ENCODE peak calls at places on chromosomes 5 and 9, in five cellular contexts. One of them, this sample, is unnamed.

GRCh38 chr5:15757635-15758034 is 257.7 kb downstream of the FBXL7 start:
- DNase-seq in A673: no peak
- DNase-seq in PC-9: no peak
- DNase-seq in CD8-positive, alpha-beta T cell: no peak
- DNase-seq in heart right ventricle: no peak
- DNase-seq in this sample: no peak

GRCh38 chr9:96482471-96482870 is 32.5 kb downstream of the HABP4 start:
- DNase-seq in A673: no peak
- DNase-seq in heart right ventricle: no peak
- DNase-seq in PC-9: no peak
- DNase-seq in CD8-positive, alpha-beta T cell: no peak
- DNase-seq in this sample: no peak

GRCh38 chr5:33379757-33380156 is 61.0 kb upstream of the TARS1 start:
- DNase-seq in PC-9: peak
- DNase-seq in heart right ventricle: no peak
- DNase-seq in CD8-positive, alpha-beta T cell: no peak
- DNase-seq in A673: peak
- DNase-seq in this sample: no peak

GRCh38 chr5:62256161-62257017 is 49.6 kb upstream of the KIF2A start:
- DNase-seq in heart right ventricle: no peak
- DNase-seq in A673: peak
- DNase-seq in PC-9: no peak
- DNase-seq in CD8-positive, alpha-beta T cell: peak
- DNase-seq in this sample: no peak

GRCh38 chr5:116372931-116373597 is 201.6 kb downstream of the SEMA6A start:
- DNase-seq in CD8-positive, alpha-beta T cell: no peak
- DNase-seq in PC-9: no peak
- DNase-seq in heart right ventricle: no peak
- DNase-seq in A673: no peak
- DNase-seq in this sample: no peak

GRCh38 chr5:61263561-61264272 is 68.3 kb upstream of the ZSWIM6 start:
- DNase-seq in heart right ventricle: no peak
- DNase-seq in PC-9: no peak
- DNase-seq in CD8-positive, alpha-beta T cell: no peak
- DNase-seq in A673: no peak
- DNase-seq in this sample: no peak

GRCh38 chr9:12643686-12644085 is 49.5 kb upstream of the TYRP1 start:
- DNase-seq in CD8-positive, alpha-beta T cell: no peak
- DNase-seq in heart right ventricle: no peak
- DNase-seq in A673: no peak
- DNase-seq in PC-9: no peak
- DNase-seq in this sample: no peak

GRCh38 chr9:34665381-34666250 is 3.2 kb upstream of the CCL27 start:
- DNase-seq in A673: peak
- DNase-seq in CD8-positive, alpha-beta T cell: peak
- DNase-seq in PC-9: peak
- DNase-seq in heart right ventricle: peak
- DNase-seq in this sample: peak

GRCh38 chr9:84851935-84852585 is 182.5 kb downstream of the NTRK2 start:
- DNase-seq in heart right ventricle: no peak
- DNase-seq in PC-9: peak
- DNase-seq in CD8-positive, alpha-beta T cell: no peak
- DNase-seq in A673: peak
- DNase-seq in this sample: no peak

GRCh38 chr5:111248571-111248970 is 24.4 kb downstream of the CAMK4 start:
- DNase-seq in PC-9: no peak
- DNase-seq in CD8-positive, alpha-beta T cell: no peak
- DNase-seq in heart right ventricle: no peak
- DNase-seq in A673: no peak
- DNase-seq in this sample: no peak

GRCh38 chr5:123448017-123448617 is 24.9 kb upstream of the CEP120 start:
- DNase-seq in PC-9: no peak
- DNase-seq in A673: no peak
- DNase-seq in CD8-positive, alpha-beta T cell: no peak
- DNase-seq in heart right ventricle: no peak
- DNase-seq in this sample: no peak

GRCh38 chr5:109529520-109529919 is 119.7 kb upstream of the PJA2 start:
- DNase-seq in CD8-positive, alpha-beta T cell: no peak
- DNase-seq in PC-9: no peak
- DNase-seq in A673: no peak
- DNase-seq in heart right ventricle: peak
- DNase-seq in this sample: no peak

GRCh38 chr5:177604116-177604521 is 4.2 kb downstream of the B4GALT7 start:
- DNase-seq in CD8-positive, alpha-beta T cell: no peak
- DNase-seq in A673: no peak
- DNase-seq in heart right ventricle: no peak
- DNase-seq in PC-9: no peak
- DNase-seq in this sample: no peak

GRCh38 chr9:114487607-114488300 is 17.5 kb downstream of the WHRN start:
- DNase-seq in A673: peak
- DNase-seq in PC-9: peak
- DNase-seq in CD8-positive, alpha-beta T cell: peak
- DNase-seq in heart right ventricle: no peak
- DNase-seq in this sample: peak

GRCh38 chr9:7121055-7121454 is 363.3 kb downstream of the KDM4C start:
- DNase-seq in A673: no peak
- DNase-seq in PC-9: no peak
- DNase-seq in CD8-positive, alpha-beta T cell: no peak
- DNase-seq in heart right ventricle: no peak
- DNase-seq in this sample: no peak

GRCh38 chr9:77587036-77587435 is 61.1 kb downstream of the GNA14 start:
- DNase-seq in heart right ventricle: no peak
- DNase-seq in CD8-positive, alpha-beta T cell: no peak
- DNase-seq in PC-9: no peak
- DNase-seq in A673: no peak
- DNase-seq in this sample: no peak

GRCh38 chr5:76675364-76675763 is 40.6 kb upstream of the F2R start:
- DNase-seq in A673: no peak
- DNase-seq in PC-9: no peak
- DNase-seq in heart right ventricle: no peak
- DNase-seq in CD8-positive, alpha-beta T cell: no peak
- DNase-seq in this sample: no peak

GRCh38 chr9:72145093-72145492 is 4.1 kb upstream of the GDA start:
- DNase-seq in A673: no peak
- DNase-seq in PC-9: no peak
- DNase-seq in heart right ventricle: no peak
- DNase-seq in CD8-positive, alpha-beta T cell: no peak
- DNase-seq in this sample: no peak

GRCh38 chr9:5557606-5558587 is 47.6 kb downstream of the PDCD1LG2 start:
- DNase-seq in PC-9: no peak
- DNase-seq in CD8-positive, alpha-beta T cell: peak
- DNase-seq in A673: peak
- DNase-seq in heart right ventricle: no peak
- DNase-seq in this sample: no peak

GRCh38 chr9:114181583-114182409 is 26.5 kb downstream of the COL27A1 start:
- DNase-seq in PC-9: no peak
- DNase-seq in CD8-positive, alpha-beta T cell: no peak
- DNase-seq in A673: no peak
- DNase-seq in heart right ventricle: no peak
- DNase-seq in this sample: no peak

GRCh38 chr9:118364266-118365075 is 660.3 kb downstream of the TLR4 start:
- DNase-seq in A673: no peak
- DNase-seq in CD8-positive, alpha-beta T cell: no peak
- DNase-seq in PC-9: no peak
- DNase-seq in heart right ventricle: peak
- DNase-seq in this sample: no peak

GRCh38 chr5:171340491-171340890 is 31.4 kb downstream of the TLX3 start:
- DNase-seq in PC-9: no peak
- DNase-seq in A673: no peak
- DNase-seq in CD8-positive, alpha-beta T cell: no peak
- DNase-seq in heart right ventricle: no peak
- DNase-seq in this sample: no peak

GRCh38 chr5:2205596-2205995 is 322.9 kb upstream of the IRX4 start:
- DNase-seq in PC-9: no peak
- DNase-seq in A673: no peak
- DNase-seq in heart right ventricle: no peak
- DNase-seq in CD8-positive, alpha-beta T cell: peak
- DNase-seq in this sample: no peak

GRCh38 chr5:93915142-93915553 is 173.7 kb upstream of the POU5F2 start:
- DNase-seq in A673: peak
- DNase-seq in PC-9: peak
- DNase-seq in heart right ventricle: no peak
- DNase-seq in CD8-positive, alpha-beta T cell: no peak
- DNase-seq in this sample: no peak

GRCh38 chr9:93096131-93096802 is at the start of gene CARD19:
- DNase-seq in PC-9: no peak
- DNase-seq in CD8-positive, alpha-beta T cell: no peak
- DNase-seq in heart right ventricle: peak
- DNase-seq in A673: no peak
- DNase-seq in this sample: peak

GRCh38 chr5:61132559-61132958 is 29.7 kb downstream of the SMIM15 start:
- DNase-seq in CD8-positive, alpha-beta T cell: no peak
- DNase-seq in PC-9: no peak
- DNase-seq in A673: peak
- DNase-seq in heart right ventricle: no peak
- DNase-seq in this sample: no peak

GRCh38 chr5:75616961-75617660 is 5.9 kb downstream of the ANKDD1B start:
- DNase-seq in A673: no peak
- DNase-seq in heart right ventricle: no peak
- DNase-seq in PC-9: no peak
- DNase-seq in CD8-positive, alpha-beta T cell: no peak
- DNase-seq in this sample: no peak

GRCh38 chr5:159286420-159287035 is 23.4 kb downstream of the UBLCP1 start:
- DNase-seq in CD8-positive, alpha-beta T cell: no peak
- DNase-seq in A673: peak
- DNase-seq in PC-9: no peak
- DNase-seq in heart right ventricle: no peak
- DNase-seq in this sample: no peak

DNA sequence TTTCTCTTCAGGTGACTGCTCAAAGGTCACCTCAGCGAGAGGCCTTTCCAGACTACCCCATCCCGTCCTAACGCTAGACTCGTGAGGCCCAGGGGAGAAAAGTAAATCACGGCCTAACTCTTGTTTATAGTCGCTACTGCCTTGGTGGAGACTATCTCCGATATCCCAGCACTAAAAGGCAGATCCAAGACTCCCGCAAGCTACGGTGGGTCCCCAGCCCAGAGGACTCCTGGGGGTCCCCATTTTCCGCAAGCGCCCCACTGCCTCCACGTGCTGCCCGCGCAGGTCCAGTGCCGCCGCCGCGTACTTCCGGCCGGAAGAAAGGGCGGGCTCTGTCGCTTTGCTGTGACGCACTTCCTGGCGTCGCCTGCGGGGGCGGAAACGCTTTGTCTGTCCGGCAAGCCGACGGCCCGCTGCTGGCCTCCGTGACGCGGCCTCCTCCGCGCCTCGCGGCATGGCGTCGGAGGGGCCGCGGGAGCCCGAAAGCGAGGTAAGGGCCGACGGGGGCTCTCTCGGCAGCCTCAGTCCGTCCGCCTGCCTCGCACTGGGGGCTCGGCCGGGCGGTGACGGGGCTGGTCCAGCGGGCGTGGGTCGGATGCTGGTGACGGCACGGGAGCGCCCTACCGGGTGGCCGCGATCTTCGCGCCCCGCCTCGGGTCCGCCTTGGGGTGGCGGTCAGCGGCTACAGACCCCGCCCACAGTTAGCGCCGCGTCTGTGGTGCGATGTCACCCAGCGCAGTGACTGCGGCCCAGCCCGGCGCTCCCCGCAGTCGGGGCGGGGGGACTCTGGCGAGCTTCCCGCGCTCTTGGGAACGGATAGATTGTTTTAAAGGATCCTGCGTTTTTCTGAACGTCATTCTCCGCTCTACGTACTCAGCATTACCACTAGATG is at the start of gene SECISBP2:
- DNase-seq in heart right ventricle: peak
- DNase-seq in CD8-positive, alpha-beta T cell: peak
- DNase-seq in PC-9: peak
- DNase-seq in A673: peak
- DNase-seq in this sample: peak
- H3K27ac ChIP-seq in heart right ventricle: peak
- H3K27ac ChIP-seq in CD8-positive, alpha-beta T cell: peak
- H3K27ac ChIP-seq in PC-9: peak
- H3K27ac ChIP-seq in A673: peak
- H3K27ac ChIP-seq in this sample: peak

GRCh38 chr9:87587356-87587745 is 89.7 kb downstream of the DAPK1 start:
- DNase-seq in PC-9: no peak
- DNase-seq in heart right ventricle: no peak
- DNase-seq in CD8-positive, alpha-beta T cell: no peak
- DNase-seq in A673: no peak
- DNase-seq in this sample: no peak
- H3K27ac ChIP-seq in PC-9: no peak
- H3K27ac ChIP-seq in heart right ventricle: no peak
- H3K27ac ChIP-seq in CD8-positive, alpha-beta T cell: no peak
- H3K27ac ChIP-seq in A673: no peak
- H3K27ac ChIP-seq in this sample: no peak

GRCh38 chr9:16033921-16034320 is 481.1 kb downstream of the CCDC171 start:
- DNase-seq in A673: no peak
- DNase-seq in heart right ventricle: no peak
- DNase-seq in CD8-positive, alpha-beta T cell: no peak
- DNase-seq in PC-9: no peak
- DNase-seq in this sample: no peak

GRCh38 chr9:16044116-16044881 is 491.5 kb downstream of the CCDC171 start:
- DNase-seq in heart right ventricle: no peak
- DNase-seq in CD8-positive, alpha-beta T cell: no peak
- DNase-seq in PC-9: no peak
- DNase-seq in A673: no peak
- DNase-seq in this sample: no peak

GRCh38 chr9:16039988-16040761 is 487.3 kb downstream of the CCDC171 start:
- DNase-seq in CD8-positive, alpha-beta T cell: no peak
- DNase-seq in PC-9: no peak
- DNase-seq in heart right ventricle: no peak
- DNase-seq in A673: no peak
- DNase-seq in this sample: no peak

GRCh38 chr9:16039103-16039987 is 486.5 kb downstream of the CCDC171 start:
- DNase-seq in PC-9: no peak
- DNase-seq in heart right ventricle: no peak
- DNase-seq in A673: no peak
- DNase-seq in CD8-positive, alpha-beta T cell: no peak
- DNase-seq in this sample: no peak
- H3K27ac ChIP-seq in PC-9: no peak
- H3K27ac ChIP-seq in heart right ventricle: no peak
- H3K27ac ChIP-seq in A673: no peak
- H3K27ac ChIP-seq in CD8-positive, alpha-beta T cell: no peak
- H3K27ac ChIP-seq in this sample: no peak

DNA sequence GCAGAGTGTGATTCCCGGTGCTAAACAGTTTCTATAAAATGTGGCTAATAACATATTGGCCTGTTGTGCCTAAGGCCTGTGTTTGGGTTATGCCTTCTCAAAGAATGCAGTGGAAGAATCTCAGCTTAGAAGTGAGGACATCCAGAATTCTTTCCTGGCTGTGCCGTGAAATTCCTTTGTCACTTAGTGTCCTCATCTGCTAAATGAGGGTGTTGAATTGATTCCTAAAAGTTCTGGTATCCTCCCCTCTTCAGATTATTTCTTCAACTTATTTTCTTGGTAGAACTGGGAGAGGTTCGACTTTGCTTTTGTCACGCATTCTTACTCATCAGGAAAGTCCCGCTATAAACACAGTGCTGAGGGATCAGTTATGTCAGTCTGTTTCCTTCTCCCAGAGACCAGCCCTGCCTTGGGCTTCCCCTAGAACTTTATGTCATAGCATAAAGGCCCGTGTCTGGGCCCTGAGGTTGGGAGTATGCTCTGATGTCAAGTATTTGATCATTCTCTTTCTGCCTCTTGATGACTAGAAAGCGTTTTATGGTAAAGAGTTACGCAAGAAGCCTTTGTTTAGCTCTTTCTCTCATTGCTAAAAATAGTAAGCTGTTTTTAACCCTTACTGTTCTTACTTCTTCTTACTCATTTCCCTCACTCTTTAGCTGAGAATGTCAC is 29.5 kb downstream of the MTAP start:
- DNase-seq in CD8-positive, alpha-beta T cell: no peak
- DNase-seq in A673: peak
- DNase-seq in heart right ventricle: no peak
- DNase-seq in PC-9: no peak
- DNase-seq in this sample: no peak
- H3K27ac ChIP-seq in CD8-positive, alpha-beta T cell: no peak
- H3K27ac ChIP-seq in A673: no peak
- H3K27ac ChIP-seq in heart right ventricle: peak
- H3K27ac ChIP-seq in PC-9: no peak
- H3K27ac ChIP-seq in this sample: no peak

This sample was measured in caudate nucleus.